ENCODE peak calls at places on chromosomes 4 and X, in six cellular contexts. Y is SW480; M is smooth muscle cell of the brain vasculature; F is NCI-H1436; N is activated CD8-positive, alpha-beta memory T cell treated with anti-CD3 and anti-CD28 coated beads, Interleukin-2, amount 50 U/mL, for 48 hours; P is hypothalamus. T is an unnamed sample.
A peak's percentile ranks its signal among the peaks of the same experiment; 100 is the strongest.

GRCh38 chr4:5037553-5038551 is 13.4 kb upstream of the STK32B start:
- DNase-seq in N (no peak), F (no peak), M (no peak), Y (peak; percentile 61), P (no peak), T (peak; percentile 86)

GRCh38 chr4:171648926-171649325 is 164.3 kb upstream of the GALNTL6 start:
- DNase-seq in F (no peak), Y (no peak), N (no peak), P (no peak), M (no peak), T (no peak)

GRCh38 chr4:78756721-78757120 is 19.4 kb upstream of the BMP2K start:
- DNase-seq in P (no peak), Y (no peak), M (no peak), N (no peak), F (no peak), T (no peak)

GRCh38 chrX:150683536-150684146 is 9.6 kb upstream of the MTMR1 start:
- DNase-seq in Y (peak; percentile 36), M (no peak), N (no peak), P (no peak), F (peak; percentile 39), T (peak; percentile 52)

GRCh38 chrX:87788976-87789375 is 271.4 kb downstream of the KLHL4 start:
- DNase-seq in Y (no peak), N (no peak), P (no peak), F (no peak), M (no peak), T (no peak)

GRCh38 chr4:123705419-123705818 is 308.8 kb downstream of the SPRY1 start:
- DNase-seq in N (no peak), P (no peak), M (no peak), F (no peak), Y (no peak), T (no peak)

GRCh38 chr4:133938061-133938460 is 263.5 kb downstream of the PABPC4L start:
- DNase-seq in P (no peak), Y (no peak), F (no peak), M (no peak), N (no peak), T (no peak)

GRCh38 chr4:23979534-23979933 is 89.7 kb upstream of the PPARGC1A start:
- DNase-seq in P (no peak), Y (no peak), N (no peak), M (no peak), F (no peak), T (no peak)

GRCh38 chr4:67886281-67886680 is 2.5 kb upstream of the TMPRSS11D start:
- DNase-seq in N (no peak), P (no peak), Y (no peak), M (no peak), F (no peak), T (peak; percentile 82)

GRCh38 chr4:73828945-73829344 is 7.5 kb upstream of the CXCL6 start:
- DNase-seq in Y (no peak), M (no peak), F (no peak), P (no peak), N (no peak), T (peak; percentile 50)

GRCh38 chrX:133587818-133588217 is 172.5 kb upstream of the GPC4 start:
- DNase-seq in M (no peak), F (no peak), Y (no peak), P (no peak), N (no peak), T (no peak)

GRCh38 chr4:7247946-7248345 is 55.6 kb downstream of the SORCS2 start:
- DNase-seq in M (no peak), P (no peak), Y (no peak), F (no peak), N (no peak), T (no peak)

GRCh38 chr4:73315091-73315490 is 56.5 kb upstream of the ANKRD17 start:
- DNase-seq in M (no peak), N (no peak), F (no peak), P (no peak), Y (no peak), T (peak; percentile 13)

GRCh38 chrX:54306379-54306778 is 51.5 kb downstream of the WNK3 start:
- DNase-seq in P (no peak), Y (no peak), F (no peak), N (no peak), M (no peak), T (no peak)

GRCh38 chr4:153798901-153799707 is 10.2 kb upstream of the SFRP2 start:
- DNase-seq in N (no peak), F (no peak), Y (no peak), P (no peak), M (no peak), T (no peak)

GRCh38 chr4:26023191-26023972 is 109.4 kb downstream of the SMIM20 start:
- DNase-seq in N (peak; percentile 18), Y (no peak), F (no peak), P (no peak), M (no peak), T (peak; percentile 27)

T was measured in cardiac fibroblast.